ENCODE peak calls at places on chromosome X, in five cellular contexts. N, H, W, X and Y are unnamed samples.
A peak's percentile ranks its signal among the peaks of the same experiment; 100 is the strongest.

GRCh38 chrX:119529355-119530276 is 35.6 kb downstream of the STEEP1 start:
- DNase-seq in H (no peak), X (no peak), N (no peak), W (no peak), Y (no peak)

GRCh38 chrX:3526749-3527148 is 180.3 kb upstream of the MXRA5 start:
- DNase-seq in W (no peak), H (no peak), N (no peak), X (no peak), Y (no peak)

GRCh38 chrX:28848707-28849106 is 261.5 kb downstream of the IL1RAPL1 start:
- DNase-seq in N (no peak), H (no peak), X (no peak), W (no peak), Y (no peak)

GRCh38 chrX:55135171-55135570 is 46.4 kb downstream of the PAGE2 start:
- DNase-seq in W (peak; percentile 24), H (peak; percentile 39), N (peak; percentile 39), X (no peak), Y (peak; percentile 26)

GRCh38 chrX:11381464-11381863 is 88.3 kb downstream of the AMELX start:
- DNase-seq in W (peak; percentile 11), X (peak; percentile 30), N (no peak), H (peak; percentile 25), Y (peak; percentile 35)

GRCh38 chrX:69024931-69025330 is 140.3 kb downstream of the PJA1 start:
- DNase-seq in X (no peak), W (no peak), N (no peak), H (no peak), Y (no peak)

GRCh38 chrX:140817943-140818342 is 108.4 kb downstream of the LINC00632 start:
- DNase-seq in X (no peak), H (no peak), W (no peak), N (no peak), Y (peak; percentile 7)

GRCh38 chrX:24014388-24015018 is 12.5 kb downstream of the KLHL15 start:
- DNase-seq in X (peak; percentile 45), N (no peak), W (no peak), H (no peak), Y (no peak)

GRCh38 chrX:78333521-78333920 is 6.1 kb upstream of the CYSLTR1 start:
- DNase-seq in W (no peak), H (no peak), X (no peak), N (no peak), Y (no peak)

GRCh38 chrX:56308726-56309125 is 76.6 kb downstream of the KLF8 start:
- DNase-seq in X (no peak), N (no peak), H (no peak), W (no peak), Y (no peak)

GRCh38 chrX:108105473-108105872 is 13.9 kb downstream of the ATG4A start:
- DNase-seq in W (no peak), X (no peak), N (no peak), H (no peak), Y (no peak)

GRCh38 chrX:8820910-8821527 is 19.8 kb upstream of the FAM9A start:
- DNase-seq in X (no peak), N (peak; percentile 49), W (peak; percentile 58), H (no peak), Y (no peak)

GRCh38 chrX:154398668-154399526 is 720 bp downstream of the RPL10 start:
- DNase-seq in H (peak; percentile 70), X (no peak), W (peak; percentile 72), N (peak; percentile 64), Y (peak; percentile 35)

GRCh38 chrX:13101439-13102139 is 57.2 kb upstream of the FAM9C start:
- DNase-seq in X (no peak), W (no peak), H (no peak), N (no peak), Y (peak; percentile 84)

GRCh38 chrX:7146703-7147430 is 645 bp upstream of the STS start:
- DNase-seq in X (no peak), W (no peak), H (no peak), N (no peak), Y (peak; percentile 30)

GRCh38 chrX:132092439-132093065 is 35.3 kb downstream of the FRMD7 start:
- DNase-seq in W (peak; percentile 68), H (peak; percentile 55), N (peak; percentile 57), X (peak; percentile 25), Y (peak; percentile 55)

GRCh38 chrX:45621356-45622041 is 420.8 kb upstream of the DIPK2B start:
- DNase-seq in X (no peak), N (no peak), W (no peak), H (no peak), Y (no peak)

GRCh38 chrX:153769865-153770605 is 6.0 kb downstream of the PLXNB3 start:
- DNase-seq in H (no peak), N (no peak), X (no peak), W (no peak), Y (no peak)

GRCh38 chrX:68234171-68234910 is 199.0 kb downstream of the OPHN1 start:
- DNase-seq in H (no peak), W (peak; percentile 13), X (no peak), N (no peak), Y (no peak)

GRCh38 chrX:46758163-46758955 is 559 bp downstream of the SLC9A7 start:
- DNase-seq in X (no peak), N (peak; percentile 48), H (no peak), W (no peak), Y (no peak)

GRCh38 chrX:2330487-2330886 is 170.3 kb downstream of the DHRSX start:
- DNase-seq in X (no peak), N (no peak), W (no peak), H (no peak), Y (no peak)

GRCh38 chrX:2330910-2331309 is 169.9 kb downstream of the DHRSX start:
- DNase-seq in H (no peak), N (no peak), W (no peak), X (no peak), Y (no peak)

GRCh38 chrX:2336181-2336580 is 164.6 kb downstream of the DHRSX start:
- DNase-seq in H (no peak), X (no peak), N (no peak), W (no peak), Y (no peak)

GRCh38 chrX:2334237-2334636 is 166.5 kb downstream of the DHRSX start:
- DNase-seq in H (no peak), X (no peak), N (no peak), W (no peak), Y (no peak)
- TF ChIP-seq ATF2 in H (no peak), X (no peak), N (no peak), W (no peak), Y (no peak)

GRCh38 chrX:21440911-21441310 is 66.7 kb downstream of the CNKSR2 start:
- DNase-seq in W (no peak), H (no peak), X (no peak), N (no peak), Y (no peak)

DNA sequence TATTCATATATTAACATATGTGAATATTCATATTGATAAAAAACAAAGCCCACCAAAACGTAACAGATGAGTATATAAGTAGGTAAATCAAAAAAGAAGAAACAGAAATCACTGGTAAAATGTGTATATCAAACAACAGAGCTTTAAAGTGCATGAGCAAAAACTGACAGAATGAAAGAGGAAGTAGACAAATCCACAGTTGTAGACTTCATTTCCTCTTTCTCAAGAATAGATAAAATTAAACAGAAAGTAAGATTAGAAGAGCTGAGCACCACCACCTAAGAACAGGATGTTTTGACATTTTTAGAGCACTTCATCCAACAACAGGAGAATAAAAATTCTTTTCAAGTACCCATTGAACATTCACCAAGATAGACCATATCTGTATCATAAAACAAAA is 64.6 kb downstream of the CNKSR2 start:
- DNase-seq in H (no peak), X (peak; percentile 1), N (no peak), W (no peak), Y (no peak)
- TF ChIP-seq ATF2 in H (no peak), X (no peak), N (no peak), W (no peak), Y (no peak)

GRCh38 chrX:1178580-1179057 is 33.8 kb downstream of the CRLF2 start:
- DNase-seq in H (no peak), W (no peak), X (no peak), N (peak; percentile 48), Y (no peak)
- TF ChIP-seq ATF2 in H (no peak), W (no peak), X (no peak), N (no peak), Y (no peak)

DNA sequence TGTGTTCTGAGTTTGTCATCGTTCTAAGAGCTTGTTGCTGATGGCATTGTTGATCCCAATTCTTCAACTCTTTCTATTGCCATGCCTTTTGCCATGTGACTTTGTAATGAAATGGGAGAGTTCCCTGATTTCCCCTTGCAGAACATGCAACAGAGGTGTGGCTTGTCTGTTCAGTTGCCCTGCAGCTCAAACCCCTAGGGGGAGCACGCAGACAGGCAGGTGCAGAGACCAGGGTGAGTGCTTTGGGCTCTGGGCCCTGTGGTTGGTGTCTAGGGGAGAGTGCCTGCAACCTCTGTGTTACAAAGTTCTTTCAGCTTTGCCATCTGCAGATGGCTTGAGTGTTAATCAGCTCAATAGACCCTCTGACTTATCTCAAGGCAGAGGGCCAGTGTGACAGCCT is 332.7 kb downstream of the MID1IP1 start:
- DNase-seq in N (peak; percentile 54), W (peak; percentile 53), H (no peak), X (no peak), Y (peak; percentile 24)
- TF ChIP-seq ATF2 in N (no peak), W (no peak), H (no peak), X (no peak), Y (no peak)

GRCh38 chrX:109600114-109600710 is 24.8 kb downstream of the KCNE5 start:
- DNase-seq in W (peak; percentile 15), N (peak; percentile 45), X (no peak), H (no peak), Y (no peak)
- TF ChIP-seq ATF2 in W (no peak), N (no peak), X (no peak), H (no peak), Y (no peak)